ENCODE peak calls at places on chromosome 15, in five cellular contexts. D, L, W, K and R are unnamed samples.

GRCh38 chr15:98943609-98944111 is 63.9 kb downstream of the PGPEP1L start:
- DNase-seq in D (peak; percentile 37), W (no peak), K (no peak), L (peak; percentile 18), R (peak; percentile 79)

GRCh38 chr15:57377478-57377847 is 1.2 kb downstream of the CGNL1 start:
- DNase-seq in W (peak; percentile 47), L (no peak), K (peak; percentile 4), D (no peak), R (no peak)

GRCh38 chr15:69414702-69415161 is 583 bp downstream of the KIF23 start:
- DNase-seq in D (peak; percentile 38), W (peak; percentile 83), K (peak; percentile 4), L (no peak), R (peak; percentile 14)

GRCh38 chr15:43763819-43764446 is 12.8 kb downstream of the ELL3 start:
- DNase-seq in K (no peak), L (no peak), W (no peak), D (no peak), R (no peak)

GRCh38 chr15:44636976-44637375 is 26.5 kb downstream of the SPG11 start:
- DNase-seq in D (no peak), W (no peak), K (no peak), L (no peak), R (no peak)

GRCh38 chr15:58065445-58066041 is at the start of gene ALDH1A2:
- DNase-seq in L (peak; percentile 76), K (no peak), W (no peak), D (peak; percentile 56), R (peak; percentile 69)

GRCh38 chr15:56369234-56369633 is 4.0 kb downstream of the TEX9 start:
- DNase-seq in D (no peak), K (no peak), W (no peak), L (no peak), R (no peak)

GRCh38 chr15:73153024-73153423 is 100.8 kb downstream of the NEO1 start:
- DNase-seq in W (no peak), L (no peak), D (no peak), K (no peak), R (no peak)

GRCh38 chr15:80183291-80183690 is 30.5 kb downstream of the FAH start:
- DNase-seq in W (no peak), L (no peak), D (no peak), K (no peak), R (no peak)

GRCh38 chr15:98983333-98983732 is 24.3 kb downstream of the PGPEP1L start:
- DNase-seq in K (no peak), L (no peak), W (peak; percentile 87), D (peak; percentile 54), R (peak; percentile 56)

GRCh38 chr15:100968043-100968966 is 49.1 kb downstream of the LRRK1 start:
- DNase-seq in L (no peak), D (no peak), W (no peak), K (no peak), R (no peak)

GRCh38 chr15:74378853-74379252 is 11.4 kb upstream of the CYP11A1 start:
- DNase-seq in K (no peak), D (no peak), W (peak; percentile 21), L (no peak), R (no peak)

GRCh38 chr15:52076889-52077781 is 35.4 kb downstream of the BCL2L10 start:
- DNase-seq in W (peak; percentile 71), K (peak; percentile 37), D (no peak), L (no peak), R (no peak)

GRCh38 chr15:85407421-85408269 is 27.2 kb downstream of the AKAP13 start:
- DNase-seq in K (no peak), L (no peak), D (no peak), W (peak; percentile 75), R (no peak)

GRCh38 chr15:25054943-25055342 is 100.2 kb downstream of the SNRPN start:
- DNase-seq in W (no peak), L (peak; percentile 24), D (no peak), K (no peak), R (no peak)

GRCh38 chr15:69472046-69472445 is 19.4 kb downstream of the RPLP1 start:
- DNase-seq in D (no peak), W (no peak), K (no peak), L (no peak), R (no peak)

GRCh38 chr15:89332446-89332845 is 2.2 kb downstream of the POLG start:
- DNase-seq in D (no peak), L (no peak), K (peak; percentile 12), W (peak; percentile 41), R (no peak)

GRCh38 chr15:89677381-89677780 is 1.8 kb downstream of the PLIN1 start:
- DNase-seq in D (no peak), L (no peak), K (no peak), W (no peak), R (no peak)

GRCh38 chr15:69253156-69253555 is 45.6 kb upstream of the PAQR5 start:
- DNase-seq in D (peak; percentile 18), L (no peak), K (peak; percentile 43), W (peak; percentile 48), R (no peak)

GRCh38 chr15:90465140-90465929 is 64.4 kb upstream of the CRTC3 start:
- DNase-seq in L (no peak), D (no peak), K (no peak), W (no peak), R (no peak)

GRCh38 chr15:90819390-90819789 is 49.0 kb upstream of the FURIN start:
- DNase-seq in K (no peak), L (no peak), D (no peak), W (no peak), R (peak; percentile 69)

GRCh38 chr15:39466428-39466827 is 114.5 kb upstream of the THBS1 start:
- DNase-seq in K (no peak), W (no peak), D (peak; percentile 84), L (peak; percentile 71), R (peak; percentile 76)

GRCh38 chr15:82538961-82539689 is 1.1 kb downstream of the RPS17 start:
- DNase-seq in D (no peak), K (no peak), L (no peak), W (no peak), R (no peak)

GRCh38 chr15:65901836-65902235 is 32.5 kb downstream of the RAB11A start:
- DNase-seq in W (no peak), D (no peak), K (no peak), L (no peak), R (no peak)

GRCh38 chr15:26738996-26739395 is 33.9 kb downstream of the GABRB3 start:
- DNase-seq in W (no peak), L (no peak), D (no peak), K (no peak), R (no peak)

GRCh38 chr15:57112178-57112577 is 193.7 kb downstream of the TCF12 start:
- DNase-seq in K (no peak), D (no peak), W (no peak), L (no peak), R (no peak)

GRCh38 chr15:22933641-22934061 is 46.5 kb downstream of the CYFIP1 start:
- DNase-seq in K (no peak), D (no peak), L (no peak), W (no peak), R (no peak)

GRCh38 chr15:74621936-74622335 is 6.3 kb downstream of the CLK3 start:
- DNase-seq in L (peak; percentile 73), K (no peak), D (no peak), W (no peak), R (no peak)

GRCh38 chr15:101359365-101359947 is 64.4 kb upstream of the SNRPA1 start:
- DNase-seq in D (no peak), L (no peak), W (no peak), K (no peak), R (no peak)

GRCh38 chr15:89482139-89482538 is 14.2 kb downstream of the RHCG start:
- DNase-seq in D (no peak), K (no peak), L (no peak), W (no peak), R (no peak)

DNA sequence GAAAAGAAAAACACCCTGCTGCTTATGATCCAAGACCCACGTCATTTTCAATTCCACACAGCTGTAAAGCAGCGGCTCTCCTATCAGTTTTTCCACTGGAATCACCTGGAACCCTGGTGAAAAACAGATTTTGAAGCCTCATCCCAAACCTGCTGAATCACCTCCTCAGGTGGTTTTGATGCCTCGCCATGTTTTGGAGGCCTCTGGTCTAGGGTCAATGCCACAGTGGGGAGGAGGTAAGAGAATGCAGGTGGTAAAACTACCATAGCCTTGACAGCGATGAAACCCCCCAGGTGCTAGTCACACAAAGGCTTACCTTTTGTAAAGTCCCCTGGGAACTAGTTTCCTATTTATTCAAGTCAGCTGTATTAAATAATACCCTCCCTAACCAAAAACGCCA is 24.8 kb downstream of the MYO1E start:
- DNase-seq in D (no peak), W (no peak), K (no peak), L (no peak), R (no peak)
- H3K4me1 ChIP-seq in D (peaks cover 4% of the 10 kb centered on the region), W (peaks cover 98% of the 10 kb centered on the region), K (peaks cover 17% of the 10 kb centered on the region), L (peaks cover 34% of the 10 kb centered on the region), R (peaks cover 24% of the 10 kb centered on the region)

GRCh38 chr15:75620043-75620775 is 5.3 kb downstream of the SNUPN start:
- DNase-seq in K (no peak), D (peak; percentile 48), W (no peak), L (no peak), R (peak; percentile 54)

GRCh38 chr15:75622505-75622904 is 3.0 kb downstream of the SNUPN start:
- DNase-seq in K (no peak), W (no peak), D (no peak), L (peak; percentile 23), R (no peak)

GRCh38 chr15:75620776-75621536 is 4.6 kb downstream of the SNUPN start:
- DNase-seq in L (peak; percentile 64), W (peak; percentile 41), K (no peak), D (peak; percentile 85), R (peak; percentile 84)

GRCh38 chr15:75625542-75626347 is at the start of gene SNUPN:
- DNase-seq in D (peak; percentile 92), W (peak; percentile 98), L (peak; percentile 98), K (peak; percentile 90), R (peak; percentile 96)
- TF ChIP-seq POLR2A in D (peak; percentile 48), W (peak; percentile 90), L (peak; percentile 33), K (peak; percentile 87), R (peak; percentile 57)

DNA sequence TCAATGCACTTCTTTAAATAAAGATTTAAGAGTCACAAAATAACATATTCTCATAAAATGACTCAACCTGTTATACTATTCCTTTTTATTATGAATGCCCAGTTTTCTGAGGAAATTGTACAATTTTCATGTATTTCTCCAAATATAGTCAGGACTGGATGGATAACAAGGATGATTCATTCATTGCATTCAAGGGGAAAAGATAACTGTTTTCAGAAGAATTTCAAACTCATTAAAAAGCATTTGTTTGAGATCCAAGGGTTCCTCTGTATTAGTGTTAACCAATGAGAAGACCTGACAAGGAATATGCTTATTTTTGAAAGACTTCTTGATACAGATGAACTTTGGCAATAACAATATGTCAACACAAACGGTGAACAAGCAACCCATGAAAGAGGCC is 163.7 kb downstream of the MEIS2 start:
- DNase-seq in L (no peak), D (no peak), W (no peak), K (no peak), R (no peak)
- H3K4me1 ChIP-seq in L (no peaks in the 10 kb centered on the region), D (peaks cover 3% of the 10 kb centered on the region), W (no peaks in the 10 kb centered on the region), K (no peaks in the 10 kb centered on the region), R (peaks cover 20% of the 10 kb centered on the region)

DNA sequence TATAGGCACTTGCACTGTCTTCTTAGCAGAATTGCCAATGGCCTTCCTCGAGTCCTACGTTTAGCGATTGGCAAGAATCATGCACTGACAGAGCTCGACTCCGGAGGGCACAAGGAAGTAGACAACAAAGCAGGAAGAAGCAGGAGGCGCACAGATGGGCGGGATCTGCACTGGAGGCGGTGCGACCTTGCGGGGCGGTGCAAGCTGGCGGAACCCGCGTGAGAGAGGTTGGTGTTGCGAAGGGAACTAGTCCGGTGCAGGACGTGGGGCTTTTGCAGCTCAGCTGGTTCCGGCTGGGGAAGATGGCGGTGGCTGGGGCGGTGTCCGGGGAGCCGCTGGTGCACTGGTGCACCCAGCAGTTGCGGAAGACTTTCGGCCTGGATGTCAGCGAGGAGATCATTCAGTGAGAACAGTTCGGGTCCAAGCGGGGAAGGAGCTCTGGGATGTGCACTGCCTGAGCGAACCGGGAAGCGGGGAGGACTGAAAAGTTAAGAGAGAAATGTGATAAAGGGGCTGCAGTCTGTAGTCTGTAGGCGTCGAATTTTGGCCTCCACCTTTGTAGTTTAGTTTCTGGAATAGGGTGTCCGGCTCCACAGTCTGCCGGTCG is at the start of gene TRIP4:
- DNase-seq in D (peak; percentile 93), L (peak; percentile 99), W (peak; percentile 100), K (peak; percentile 93), R (peak; percentile 97)
- TF ChIP-seq POLR2A in D (peak; percentile 54), L (peak; percentile 88), W (peak; percentile 92), K (peak; percentile 91), R (no peak)